ENCODE peak calls at places on chromosomes 6 and 20, in seven cellular contexts. R is H1, H is IMR-90, J is H9, Z is mesendoderm, K is trophoblast cell, A is mesenchymal stem cell. N is an unnamed sample. For H3K27me3, the result is how much of the 10 kb centered on the place peaks cover.

GRCh38 chr6:56938634-56939294 is 16.1 kb upstream of the BEND6 start:
- DNase-seq in J (no peak), R (no peak), H (peak), Z (peak), A (peak), K (no peak), N (no peak)

GRCh38 chr6:148577687-148578488 is 168.9 kb upstream of the UST start:
- DNase-seq in K (peak), H (peak), A (peak), J (peak), R (peak), Z (peak), N (peak)

GRCh38 chr6:122736166-122736565 is 43.4 kb upstream of the FABP7 start:
- DNase-seq in A (no peak), Z (no peak), H (no peak), R (no peak), K (no peak), J (no peak), N (no peak)

GRCh38 chr6:64792534-64792933 is 914.5 kb downstream of the EYS start:
- DNase-seq in R (no peak), J (no peak), Z (no peak), H (no peak), A (no peak), K (no peak), N (no peak)

GRCh38 chr6:81749704-81750103 is 2.8 kb downstream of the TENT5A start:
- DNase-seq in Z (no peak), A (peak), K (no peak), R (no peak), H (no peak), J (no peak), N (no peak)

GRCh38 chr6:140105857-140106256 is 731.4 kb upstream of the CITED2 start:
- DNase-seq in Z (peak), J (peak), A (peak), H (no peak), K (peak), R (peak), N (no peak)

GRCh38 chr6:54579011-54579410 is 267.6 kb upstream of the FAM83B start:
- DNase-seq in Z (peak), R (no peak), H (no peak), K (no peak), A (peak), J (no peak), N (peak)

GRCh38 chr6:97978855-97979271 is 695.8 kb upstream of the MMS22L start:
- DNase-seq in R (peak), A (no peak), H (no peak), K (peak), J (peak), Z (peak), N (no peak)

GRCh38 chr6:56483929-56484328 is 158.8 kb downstream of the DST start:
- DNase-seq in H (peak), R (no peak), Z (no peak), K (no peak), A (no peak), J (no peak), N (no peak)

GRCh38 chr20:38997622-38998021 is 35.5 kb downstream of the DHX35 start:
- DNase-seq in R (no peak), K (no peak), J (peak), Z (peak), H (no peak), A (no peak), N (no peak)

GRCh38 chr20:33298391-33298790 is 15.4 kb downstream of the BPIFB1 start:
- DNase-seq in Z (peak), H (no peak), K (no peak), J (peak), R (no peak), A (no peak), N (no peak)

GRCh38 chr6:133757330-133757729 is 131.6 kb upstream of the TCF21 start:
- DNase-seq in H (no peak), R (no peak), Z (no peak), K (no peak), A (no peak), J (no peak), N (no peak)

GRCh38 chr6:89035252-89036106 is 45.1 kb upstream of the PNRC1 start:
- DNase-seq in A (peak), R (no peak), K (peak), J (no peak), H (peak), Z (no peak), N (no peak)

GRCh38 chr20:62296724-62297448 is 5.9 kb upstream of the ADRM1 start:
- DNase-seq in Z (no peak), J (no peak), A (no peak), R (no peak), H (no peak), K (no peak), N (no peak)

GRCh38 chr20:34791289-34792020 is 34.0 kb downstream of the NCOA6 start:
- DNase-seq in K (no peak), R (no peak), Z (no peak), H (peak), A (peak), J (no peak), N (no peak)

GRCh38 chr6:13412211-13412610 is 75.2 kb downstream of the GFOD1 start:
- DNase-seq in J (no peak), R (no peak), A (no peak), Z (no peak), K (no peak), H (no peak), N (no peak)

GRCh38 chr6:117404548-117404947 is 21.2 kb downstream of the ROS1 start:
- DNase-seq in A (peak), J (no peak), K (no peak), R (no peak), H (peak), Z (no peak), N (no peak)

GRCh38 chr6:11354019-11354418 is 121.6 kb upstream of the NEDD9 start:
- DNase-seq in K (no peak), Z (no peak), A (peak), H (peak), R (no peak), J (no peak), N (no peak)

GRCh38 chr6:3162565-3163247 is 5.4 kb upstream of the TUBB2A start:
- DNase-seq in J (peak), Z (peak), R (peak), H (peak), A (peak), K (peak), N (peak)

GRCh38 chr6:110557226-110557625 is 80.8 kb upstream of the SLC22A16 start:
- DNase-seq in J (no peak), H (no peak), R (no peak), A (no peak), K (peak), Z (no peak), N (no peak)

GRCh38 chr20:17571153-17571527 is 1.3 kb downstream of the DSTN start:
- DNase-seq in R (no peak), H (no peak), K (no peak), J (no peak), Z (no peak), A (no peak), N (no peak)

GRCh38 chr6:135212020-135212806 is 31.1 kb downstream of the MYB start:
- DNase-seq in K (no peak), H (peak), Z (no peak), A (peak), R (no peak), J (no peak), N (no peak)

GRCh38 chr20:59564171-59564570 is 40.2 kb upstream of the PHACTR3 start:
- DNase-seq in K (no peak), Z (no peak), A (no peak), H (no peak), J (no peak), R (no peak), N (no peak)

GRCh38 chr6:38443341-38443740 is 196.4 kb downstream of the BTBD9 start:
- DNase-seq in R (no peak), J (no peak), Z (peak), A (peak), K (no peak), H (no peak), N (no peak)

GRCh38 chr6:39169448-39170344 is 54.7 kb upstream of the SAYSD1 start:
- DNase-seq in R (no peak), Z (no peak), J (no peak), K (no peak), H (no peak), A (no peak), N (no peak)

GRCh38 chr20:33299111-33299603 is 16.1 kb downstream of the BPIFB1 start:
- DNase-seq in Z (peak), A (peak), J (peak), H (peak), R (peak), K (peak), N (peak)

GRCh38 chr6:89145461-89145961 is 344 bp upstream of the PM20D2 start:
- DNase-seq in R (no peak), Z (peak), K (no peak), J (no peak), H (peak), A (peak), N (no peak)

GRCh38 chr6:23505021-23505420 is 621.0 kb upstream of the NRSN1 start:
- DNase-seq in K (no peak), H (peak), Z (no peak), A (peak), J (no peak), R (no peak), N (no peak)

GRCh38 chr6:23511797-23512196 is 614.2 kb upstream of the NRSN1 start:
- DNase-seq in R (no peak), H (no peak), K (no peak), J (no peak), Z (peak), A (no peak), N (no peak)

GRCh38 chr6:23510778-23511510 is 615.1 kb upstream of the NRSN1 start:
- DNase-seq in J (no peak), R (no peak), Z (peak), H (no peak), K (peak), A (no peak), N (no peak)
- H2BK120ac ChIP-seq in J (no peak), R (no peak), Z (no peak), H (no peak), K (no peak), A (no peak), N (no peak)

DNA sequence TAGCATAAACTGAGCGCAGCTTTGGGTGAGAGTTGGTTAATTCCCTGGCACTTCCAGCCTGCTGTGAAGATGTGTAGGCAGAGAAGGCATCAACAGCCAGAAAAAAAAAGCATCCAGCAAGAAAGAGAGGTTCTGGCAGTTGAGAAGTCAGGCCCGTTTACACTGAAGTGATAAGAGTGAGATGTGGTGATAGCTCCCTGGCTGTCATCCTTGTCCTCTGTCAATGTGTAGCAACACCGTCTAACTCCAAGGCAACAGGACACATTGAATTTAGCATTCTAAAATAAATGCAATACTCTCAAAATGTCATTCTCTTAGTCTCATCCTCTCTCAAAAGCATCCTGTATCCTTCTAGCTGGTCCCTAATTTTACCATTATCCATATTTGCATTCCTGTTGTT is 193.6 kb upstream of the BTBD3 start:
- DNase-seq in J (no peak), K (no peak), R (no peak), H (no peak), Z (peak), A (no peak), N (no peak)
- H3K4ac ChIP-seq in J (no peak), K (no peak), R (no peak), H (no peak), Z (no peak), A (no peak), N (no peak)

GRCh38 chr6:1597924-1598323 is 11.8 kb upstream of the FOXC1 start:
- DNase-seq in A (no peak), Z (no peak), K (peak), R (no peak), J (no peak), H (peak), N (no peak)
- H3K27me3 ChIP-seq in A (under half), Z (under half), K (under half), R (under half), J (under half), H (under half), N (half or more)

GRCh38 chr6:34462561-34462971 is 3.3 kb upstream of the PACSIN1 start:
- DNase-seq in Z (peak), J (peak), R (peak), H (no peak), K (no peak), A (peak), N (no peak)

GRCh38 chr6:34463299-34463698 is 2.6 kb upstream of the PACSIN1 start:
- DNase-seq in J (no peak), A (no peak), H (no peak), K (no peak), R (no peak), Z (no peak), N (no peak)

GRCh38 chr6:34462010-34462409 is 3.9 kb upstream of the PACSIN1 start:
- DNase-seq in R (no peak), H (no peak), A (no peak), Z (no peak), K (no peak), J (no peak), N (no peak)

GRCh38 chr6:34459899-34460593 is 5.8 kb upstream of the PACSIN1 start:
- DNase-seq in J (peak), Z (peak), R (peak), H (peak), K (peak), A (peak), N (no peak)

GRCh38 chr6:34460796-34461507 is 4.9 kb upstream of the PACSIN1 start:
- DNase-seq in A (peak), K (no peak), J (no peak), Z (peak), H (no peak), R (no peak), N (no peak)
- H2BK120ac ChIP-seq in A (no peak), K (no peak), J (no peak), Z (no peak), H (no peak), R (no peak), N (no peak)

DNA sequence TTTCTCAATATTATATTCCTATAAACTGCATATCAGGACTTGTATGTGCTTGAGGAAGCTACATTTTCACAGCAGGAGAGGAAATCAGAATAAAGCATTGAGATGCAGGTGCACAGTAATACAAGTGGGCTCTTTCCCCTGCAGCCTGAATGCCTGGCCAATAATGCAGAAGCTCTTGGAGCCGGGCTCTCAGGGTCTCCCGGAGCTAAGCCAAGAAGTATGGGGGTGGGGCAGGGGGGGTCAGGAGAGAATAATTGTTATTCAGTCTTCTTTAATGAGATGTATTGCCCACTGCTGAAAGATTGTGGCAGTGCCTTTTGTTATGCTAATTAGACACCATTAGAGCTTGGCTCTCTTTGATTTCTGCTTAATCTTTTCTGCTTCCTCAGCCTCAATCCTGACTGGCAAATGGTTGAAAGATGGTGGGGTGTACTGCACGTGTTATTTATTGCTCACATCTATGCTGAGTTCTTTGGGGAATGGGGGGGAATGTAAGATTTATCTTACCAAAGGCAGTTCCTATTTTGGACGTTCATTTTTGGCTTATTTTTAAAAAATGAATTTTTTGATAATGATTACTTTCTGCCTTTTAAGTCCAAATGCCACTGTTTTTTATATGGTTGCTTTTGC is 407.6 kb upstream of the SOX4 start:
- DNase-seq in H (no peak), K (no peak), R (no peak), Z (peak), J (peak), A (no peak), N (peak)
- H3K4ac ChIP-seq in H (peak), K (no peak), R (no peak), Z (no peak), J (no peak), A (no peak), N (no peak)

DNA sequence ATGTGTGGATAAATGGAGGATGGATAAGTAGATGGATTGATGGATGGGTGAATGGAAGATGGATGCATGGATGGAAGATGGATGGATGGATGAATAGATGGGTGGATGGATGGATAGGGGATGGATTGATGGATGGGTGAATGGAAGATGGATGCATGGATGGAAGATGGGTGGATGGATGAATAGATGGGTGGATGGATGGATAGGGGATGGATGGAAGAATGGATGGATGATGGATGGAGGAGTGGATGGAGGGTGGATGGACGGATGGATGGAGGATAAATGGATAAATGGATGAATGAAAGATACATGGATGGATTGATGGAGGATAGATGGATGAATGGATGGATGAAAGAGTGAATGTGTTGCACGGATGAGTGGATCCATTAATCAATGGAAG is 3.0 kb upstream of the NFATC2 start:
- DNase-seq in K (no peak), R (no peak), J (no peak), H (no peak), Z (no peak), A (no peak), N (no peak)
- H3K27me3 ChIP-seq in K (under half), R (under half), J (under half), H (under half), Z (under half), A (half or more), N (under half)

DNA sequence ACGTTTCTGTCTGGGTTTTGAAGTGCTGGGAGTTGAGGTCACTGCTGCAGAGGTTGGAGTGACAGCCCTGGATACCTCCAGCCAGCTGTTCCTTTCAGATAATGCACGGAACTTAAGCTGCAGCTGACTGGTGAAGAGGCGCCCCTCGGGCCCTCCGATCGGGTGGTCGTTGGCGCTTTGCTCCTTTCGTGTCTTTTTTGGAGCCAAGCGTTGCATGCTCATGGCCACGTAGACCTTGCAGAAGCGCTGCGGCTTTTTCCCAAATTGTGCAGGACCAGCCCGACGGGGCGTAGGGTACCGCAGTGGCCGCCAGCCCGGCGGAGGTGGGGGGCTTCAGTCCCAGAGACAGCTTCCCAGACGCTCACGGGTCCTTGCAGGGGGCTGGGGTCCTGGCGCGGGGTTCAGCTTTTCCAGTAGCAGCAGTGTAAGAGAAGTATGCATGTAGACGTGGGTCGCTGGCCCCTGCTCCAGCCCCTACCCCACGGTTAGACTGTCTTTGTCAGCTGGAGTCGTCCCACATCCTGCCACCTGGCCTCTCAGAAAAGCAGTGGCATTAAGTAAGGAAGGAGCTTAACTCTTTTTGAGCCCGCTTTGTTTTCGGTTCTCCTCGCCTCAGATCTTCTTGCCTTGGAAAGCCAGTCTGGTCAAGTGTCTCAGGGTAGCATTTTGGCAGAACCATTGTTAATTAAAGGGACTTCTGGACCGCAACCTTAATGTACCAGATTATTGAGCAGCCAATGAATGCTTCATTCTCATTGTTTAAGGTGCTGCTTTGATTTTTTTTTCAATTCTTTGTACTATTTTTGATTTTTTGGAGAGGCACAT is 838 bp downstream of the TNFAIP3 start:
- DNase-seq in A (peak), K (no peak), Z (no peak), H (peak), J (peak), R (peak), N (peak)
- H2BK120ac ChIP-seq in A (no peak), K (peak), Z (no peak), H (peak), J (no peak), R (no peak), N (no peak)